ENCODE peak calls at places on chromosome 5, in seven cellular contexts. F is ovary, N is stomach, H is transverse colon, K is A549, U is esophagus muscularis mucosa, P is sigmoid colon. I is an unnamed sample.

GRCh38 chr5:172872997-172873491 is 39.0 kb downstream of the ERGIC1 start:
- DNase-seq in F (peak; percentile 97), N (no peak), H (peak; percentile 58), K (no peak), U (peak; percentile 96), P (peak; percentile 97), I (no peak)

GRCh38 chr5:150658121-150658520 is 2.9 kb upstream of the MYOZ3 start:
- DNase-seq in F (no peak), N (no peak), H (peak; percentile 5), K (no peak), U (no peak), P (peak; percentile 52), I (no peak)

GRCh38 chr5:82388186-82388585 is 110.0 kb upstream of the RPS23 start:
- DNase-seq in F (no peak), N (no peak), H (no peak), K (no peak), U (no peak), P (no peak), I (no peak)

GRCh38 chr5:3593771-3594513 is 1.7 kb upstream of the IRX1 start:
- DNase-seq in F (no peak), N (no peak), H (no peak), K (no peak), U (no peak), P (no peak), I (no peak)

GRCh38 chr5:72063219-72063819 is 44.0 kb upstream of the MAP1B start:
- DNase-seq in F (peak; percentile 39), N (no peak), H (no peak), K (no peak), U (no peak), P (no peak), I (no peak)

GRCh38 chr5:44632344-44632743 is 176.4 kb upstream of the MRPS30 start:
- DNase-seq in F (no peak), N (no peak), H (no peak), K (no peak), U (no peak), P (no peak), I (no peak)

GRCh38 chr5:106167766-106168165 is 1503.0 kb downstream of the EFNA5 start:
- DNase-seq in F (no peak), N (no peak), H (no peak), K (no peak), U (no peak), P (no peak), I (no peak)

GRCh38 chr5:73564644-73565165 is 734 bp downstream of the ANKRA2 start:
- DNase-seq in F (no peak), N (no peak), H (no peak), K (no peak), U (no peak), P (no peak), I (no peak)

GRCh38 chr5:17037751-17038150 is 101.7 kb upstream of the MYO10 start:
- DNase-seq in F (no peak), N (no peak), H (no peak), K (no peak), U (no peak), P (no peak), I (no peak)

GRCh38 chr5:32190094-32190493 is 16.0 kb upstream of the GOLPH3 start:
- DNase-seq in F (no peak), N (no peak), H (no peak), K (no peak), U (no peak), P (peak; percentile 88), I (no peak)

DNA sequence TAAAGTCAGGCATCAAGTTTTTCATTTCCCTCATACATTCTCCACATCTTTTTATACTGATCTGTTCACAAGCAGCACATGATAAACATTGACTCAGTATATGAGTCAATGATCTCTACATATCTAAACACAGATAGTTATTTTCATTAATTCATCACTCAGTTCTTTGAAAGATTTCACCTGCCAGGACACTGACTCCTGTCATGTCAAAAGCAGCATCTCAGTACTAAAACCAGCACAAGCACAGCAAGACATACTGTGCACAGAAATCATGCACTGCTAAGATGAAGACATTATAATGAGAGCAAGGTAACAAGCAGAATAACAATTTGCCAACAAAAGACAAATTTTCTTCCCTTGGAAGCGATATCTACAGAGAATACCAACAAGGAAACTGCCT is 206.1 kb upstream of the COX7C start:
- DNase-seq in F (no peak), N (no peak), H (no peak), K (no peak), U (no peak), P (no peak), I (no peak)
- TF ChIP-seq EP300 in F (no peak), N (no peak), H (no peak), K (no peak), U (no peak), P (no peak), I (no peak)

GRCh38 chr5:15637345-15637744 is 137.4 kb downstream of the FBXL7 start:
- DNase-seq in F (no peak), N (no peak), H (no peak), K (no peak), U (no peak), P (no peak), I (no peak)
- TF ChIP-seq EP300 in F (no peak), N (no peak), H (no peak), K (no peak), U (no peak), P (no peak), I (no peak)

GRCh38 chr5:31097851-31098250 is 95.6 kb upstream of the CDH6 start:
- DNase-seq in F (no peak), N (no peak), H (no peak), K (no peak), U (no peak), P (no peak), I (no peak)
- TF ChIP-seq EP300 in F (no peak), N (no peak), H (no peak), K (no peak), U (no peak), P (no peak), I (no peak)

GRCh38 chr5:31036407-31036806 is 157.1 kb upstream of the CDH6 start:
- DNase-seq in F (no peak), N (no peak), H (no peak), K (no peak), U (no peak), P (no peak), I (no peak)
- TF ChIP-seq EP300 in F (no peak), N (no peak), H (no peak), K (no peak), U (no peak), P (no peak), I (no peak)

DNA sequence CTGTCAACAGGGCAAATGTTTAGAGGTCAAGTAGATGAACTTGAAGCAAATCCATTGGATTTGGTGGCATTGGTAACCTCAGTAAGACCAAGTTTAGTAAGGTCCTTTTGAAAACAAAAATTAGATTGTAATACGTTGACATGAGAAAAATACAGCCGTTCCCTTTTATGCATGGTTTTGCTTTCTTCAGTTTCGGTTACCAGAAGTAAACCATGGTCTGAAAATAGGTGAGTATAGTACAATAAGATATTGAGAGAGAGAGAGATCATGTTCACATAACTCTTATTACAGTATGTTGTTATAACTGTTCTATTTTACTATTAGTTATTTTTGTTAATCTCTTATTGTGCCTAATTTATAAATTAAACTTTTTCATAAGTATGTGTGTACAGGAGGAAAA is 156.6 kb upstream of the SLC12A2 start:
- DNase-seq in F (no peak), N (no peak), H (no peak), K (no peak), U (no peak), P (no peak), I (no peak)
- TF ChIP-seq EP300 in F (no peak), N (no peak), H (no peak), K (no peak), U (no peak), P (no peak), I (no peak)

I was measured in suprapubic skin.